ENCODE peak calls at places on chromosomes 6 and 20, in nine cellular contexts. One of them, this sample, is unnamed. For H4K20me1, the result is how much of the 10 kb centered on the place peaks cover.

GRCh38 chr6:161162722-161163121 is 111.1 kb downstream of the AGPAT4 start:
- DNase-seq in K562: no peak
- DNase-seq in IMR-90: no peak
- DNase-seq in astrocyte: no peak
- DNase-seq in SK-N-SH: no peak
- DNase-seq in Karpas-422: no peak
- DNase-seq in HepG2: no peak
- DNase-seq in endothelial cell of umbilical vein: no peak
- DNase-seq in H9: no peak
- DNase-seq in this sample: no peak

GRCh38 chr6:143973097-143973979 is 34.7 kb downstream of the PLAGL1 start:
- DNase-seq in IMR-90: no peak
- DNase-seq in astrocyte: no peak
- DNase-seq in SK-N-SH: no peak
- DNase-seq in Karpas-422: no peak
- DNase-seq in endothelial cell of umbilical vein: no peak
- DNase-seq in HepG2: peak
- DNase-seq in H9: peak
- DNase-seq in K562: no peak
- DNase-seq in this sample: no peak

GRCh38 chr20:45359406-45360148 is 3.4 kb upstream of the SYS1 start:
- DNase-seq in Karpas-422: no peak
- DNase-seq in H9: no peak
- DNase-seq in IMR-90: no peak
- DNase-seq in HepG2: peak
- DNase-seq in astrocyte: peak
- DNase-seq in K562: no peak
- DNase-seq in SK-N-SH: no peak
- DNase-seq in endothelial cell of umbilical vein: peak
- DNase-seq in this sample: peak

GRCh38 chr20:50151034-50151743 is 2.3 kb downstream of the PEDS1 start:
- DNase-seq in HepG2: no peak
- DNase-seq in K562: no peak
- DNase-seq in H9: no peak
- DNase-seq in IMR-90: no peak
- DNase-seq in Karpas-422: no peak
- DNase-seq in endothelial cell of umbilical vein: no peak
- DNase-seq in astrocyte: no peak
- DNase-seq in SK-N-SH: no peak
- DNase-seq in this sample: peak

GRCh38 chr6:14053776-14054175 is 63.8 kb upstream of the CD83 start:
- DNase-seq in astrocyte: no peak
- DNase-seq in SK-N-SH: no peak
- DNase-seq in H9: no peak
- DNase-seq in Karpas-422: no peak
- DNase-seq in IMR-90: peak
- DNase-seq in endothelial cell of umbilical vein: no peak
- DNase-seq in K562: no peak
- DNase-seq in HepG2: no peak
- DNase-seq in this sample: peak

GRCh38 chr6:23016701-23017100 is 447.3 kb downstream of the HDGFL1 start:
- DNase-seq in K562: no peak
- DNase-seq in astrocyte: no peak
- DNase-seq in IMR-90: no peak
- DNase-seq in endothelial cell of umbilical vein: peak
- DNase-seq in Karpas-422: no peak
- DNase-seq in SK-N-SH: no peak
- DNase-seq in H9: no peak
- DNase-seq in HepG2: no peak
- DNase-seq in this sample: no peak

GRCh38 chr6:21188505-21189223 is 404.9 kb upstream of the SOX4 start:
- DNase-seq in HepG2: peak
- DNase-seq in astrocyte: no peak
- DNase-seq in H9: no peak
- DNase-seq in endothelial cell of umbilical vein: peak
- DNase-seq in Karpas-422: no peak
- DNase-seq in SK-N-SH: no peak
- DNase-seq in IMR-90: no peak
- DNase-seq in K562: no peak
- DNase-seq in this sample: peak

GRCh38 chr6:29531668-29532067 is 27.9 kb downstream of the UBD start:
- DNase-seq in endothelial cell of umbilical vein: no peak
- DNase-seq in Karpas-422: no peak
- DNase-seq in astrocyte: no peak
- DNase-seq in SK-N-SH: no peak
- DNase-seq in K562: no peak
- DNase-seq in IMR-90: no peak
- DNase-seq in HepG2: no peak
- DNase-seq in H9: no peak
- DNase-seq in this sample: peak

DNA sequence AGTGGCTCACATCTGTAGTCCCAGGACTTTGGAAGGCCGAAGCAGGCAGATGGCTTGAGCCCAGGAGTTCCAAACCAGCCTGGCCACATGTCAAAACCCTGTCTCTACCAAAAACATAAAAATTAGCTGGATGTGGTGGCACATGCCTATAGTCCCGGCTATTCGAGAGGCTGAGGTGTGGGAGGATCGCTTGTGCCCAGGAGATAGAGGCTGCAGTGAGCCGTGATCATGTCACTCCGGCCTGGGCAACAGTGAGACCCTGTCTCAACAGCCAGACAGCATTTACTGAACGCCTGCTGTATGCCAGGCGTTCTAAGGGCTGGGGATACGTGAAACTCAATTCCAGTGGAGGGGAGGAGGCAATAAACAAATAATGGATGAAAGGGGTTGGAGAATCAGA is 69.9 kb downstream of the ATP9A start:
- DNase-seq in HepG2: no peak
- DNase-seq in K562: no peak
- DNase-seq in Karpas-422: no peak
- DNase-seq in SK-N-SH: no peak
- DNase-seq in IMR-90: no peak
- DNase-seq in astrocyte: no peak
- DNase-seq in H9: no peak
- DNase-seq in endothelial cell of umbilical vein: no peak
- DNase-seq in this sample: no peak
- H3K4me2 ChIP-seq in HepG2: no peak
- H3K4me2 ChIP-seq in K562: no peak
- H3K4me2 ChIP-seq in Karpas-422: no peak
- H3K4me2 ChIP-seq in SK-N-SH: no peak
- H3K4me2 ChIP-seq in IMR-90: no peak
- H3K4me2 ChIP-seq in astrocyte: no peak
- H3K4me2 ChIP-seq in H9: no peak
- H3K4me2 ChIP-seq in endothelial cell of umbilical vein: no peak
- H3K4me2 ChIP-seq in this sample: no peak

GRCh38 chr6:137870744-137871247 is 3.7 kb downstream of the TNFAIP3 start:
- DNase-seq in Karpas-422: no peak
- DNase-seq in SK-N-SH: no peak
- DNase-seq in endothelial cell of umbilical vein: no peak
- DNase-seq in HepG2: peak
- DNase-seq in IMR-90: peak
- DNase-seq in K562: no peak
- DNase-seq in H9: no peak
- DNase-seq in astrocyte: no peak
- DNase-seq in this sample: peak
- H3K9ac ChIP-seq in Karpas-422: no peak
- H3K9ac ChIP-seq in SK-N-SH: no peak
- H3K9ac ChIP-seq in endothelial cell of umbilical vein: no peak
- H3K9ac ChIP-seq in HepG2: peak
- H3K9ac ChIP-seq in IMR-90: peak
- H3K9ac ChIP-seq in K562: peak
- H3K9ac ChIP-seq in H9: no peak
- H3K9ac ChIP-seq in astrocyte: peak
- H3K9ac ChIP-seq in this sample: peak

GRCh38 chr6:15327271-15327670 is 81.4 kb downstream of the JARID2 start:
- DNase-seq in K562: peak
- DNase-seq in SK-N-SH: peak
- DNase-seq in H9: no peak
- DNase-seq in endothelial cell of umbilical vein: no peak
- DNase-seq in astrocyte: no peak
- DNase-seq in Karpas-422: peak
- DNase-seq in HepG2: no peak
- DNase-seq in IMR-90: no peak
- DNase-seq in this sample: no peak
- H4K20me1 ChIP-seq in K562: under half
- H4K20me1 ChIP-seq in SK-N-SH: under half
- H4K20me1 ChIP-seq in H9: under half
- H4K20me1 ChIP-seq in endothelial cell of umbilical vein: under half
- H4K20me1 ChIP-seq in astrocyte: half or more
- H4K20me1 ChIP-seq in Karpas-422: half or more
- H4K20me1 ChIP-seq in HepG2: under half
- H4K20me1 ChIP-seq in IMR-90: half or more
- H4K20me1 ChIP-seq in this sample: under half

GRCh38 chr6:118708055-118708454 is 56.7 kb upstream of the CEP85L start:
- DNase-seq in astrocyte: peak
- DNase-seq in IMR-90: peak
- DNase-seq in SK-N-SH: no peak
- DNase-seq in H9: no peak
- DNase-seq in Karpas-422: no peak
- DNase-seq in HepG2: no peak
- DNase-seq in K562: no peak
- DNase-seq in endothelial cell of umbilical vein: peak
- DNase-seq in this sample: no peak
- H3K4me2 ChIP-seq in astrocyte: peak
- H3K4me2 ChIP-seq in IMR-90: peak
- H3K4me2 ChIP-seq in SK-N-SH: peak
- H3K4me2 ChIP-seq in H9: no peak
- H3K4me2 ChIP-seq in Karpas-422: peak
- H3K4me2 ChIP-seq in HepG2: no peak
- H3K4me2 ChIP-seq in K562: peak
- H3K4me2 ChIP-seq in endothelial cell of umbilical vein: peak
- H3K4me2 ChIP-seq in this sample: peak

DNA sequence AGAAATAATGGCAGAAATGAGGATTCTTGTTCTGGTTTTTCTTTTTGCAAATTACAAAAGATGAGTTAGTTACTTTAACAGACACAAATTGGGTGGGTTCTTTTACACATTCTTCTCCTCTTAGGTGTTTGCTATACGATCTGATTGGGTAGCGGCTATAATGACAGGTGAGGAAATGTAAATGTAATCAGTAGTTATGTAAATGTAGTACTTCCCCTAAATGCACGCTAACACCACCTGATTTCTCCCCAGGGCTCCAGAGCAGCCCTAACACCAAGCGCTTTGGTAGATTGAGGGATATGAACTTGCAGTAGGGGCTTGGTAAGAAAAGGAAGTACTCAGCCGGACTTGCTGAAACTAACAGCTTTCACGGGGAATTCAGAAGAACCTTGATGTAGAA is 499.4 kb upstream of the NOX3 start:
- DNase-seq in astrocyte: no peak
- DNase-seq in Karpas-422: no peak
- DNase-seq in IMR-90: no peak
- DNase-seq in K562: no peak
- DNase-seq in HepG2: no peak
- DNase-seq in H9: peak
- DNase-seq in endothelial cell of umbilical vein: no peak
- DNase-seq in SK-N-SH: no peak
- DNase-seq in this sample: no peak
- H3K9ac ChIP-seq in astrocyte: no peak
- H3K9ac ChIP-seq in Karpas-422: no peak
- H3K9ac ChIP-seq in IMR-90: no peak
- H3K9ac ChIP-seq in K562: no peak
- H3K9ac ChIP-seq in HepG2: no peak
- H3K9ac ChIP-seq in H9: no peak
- H3K9ac ChIP-seq in endothelial cell of umbilical vein: no peak
- H3K9ac ChIP-seq in SK-N-SH: no peak
- H3K9ac ChIP-seq in this sample: no peak

GRCh38 chr6:25005010-25005409 is 69.2 kb upstream of the RIPOR2 start:
- DNase-seq in astrocyte: no peak
- DNase-seq in endothelial cell of umbilical vein: no peak
- DNase-seq in IMR-90: no peak
- DNase-seq in Karpas-422: no peak
- DNase-seq in HepG2: no peak
- DNase-seq in K562: no peak
- DNase-seq in SK-N-SH: no peak
- DNase-seq in H9: no peak
- DNase-seq in this sample: no peak

GRCh38 chr6:25006075-25006474 is 70.3 kb upstream of the RIPOR2 start:
- DNase-seq in endothelial cell of umbilical vein: no peak
- DNase-seq in astrocyte: no peak
- DNase-seq in K562: no peak
- DNase-seq in HepG2: no peak
- DNase-seq in SK-N-SH: no peak
- DNase-seq in Karpas-422: no peak
- DNase-seq in IMR-90: no peak
- DNase-seq in H9: no peak
- DNase-seq in this sample: no peak

GRCh38 chr6:25008707-25009106 is 72.9 kb upstream of the RIPOR2 start:
- DNase-seq in astrocyte: no peak
- DNase-seq in endothelial cell of umbilical vein: no peak
- DNase-seq in H9: no peak
- DNase-seq in K562: no peak
- DNase-seq in SK-N-SH: no peak
- DNase-seq in Karpas-422: no peak
- DNase-seq in IMR-90: no peak
- DNase-seq in HepG2: no peak
- DNase-seq in this sample: no peak

GRCh38 chr6:25007269-25007699 is 71.5 kb upstream of the RIPOR2 start:
- DNase-seq in endothelial cell of umbilical vein: no peak
- DNase-seq in SK-N-SH: no peak
- DNase-seq in H9: no peak
- DNase-seq in HepG2: no peak
- DNase-seq in astrocyte: no peak
- DNase-seq in K562: no peak
- DNase-seq in Karpas-422: peak
- DNase-seq in IMR-90: no peak
- DNase-seq in this sample: no peak

GRCh38 chr6:25006565-25007001 is 70.8 kb upstream of the RIPOR2 start:
- DNase-seq in IMR-90: no peak
- DNase-seq in H9: no peak
- DNase-seq in SK-N-SH: no peak
- DNase-seq in endothelial cell of umbilical vein: peak
- DNase-seq in K562: no peak
- DNase-seq in Karpas-422: peak
- DNase-seq in HepG2: no peak
- DNase-seq in astrocyte: no peak
- DNase-seq in this sample: peak
- H4K20me1 ChIP-seq in IMR-90: under half
- H4K20me1 ChIP-seq in H9: under half
- H4K20me1 ChIP-seq in SK-N-SH: under half
- H4K20me1 ChIP-seq in endothelial cell of umbilical vein: under half
- H4K20me1 ChIP-seq in K562: under half
- H4K20me1 ChIP-seq in Karpas-422: under half
- H4K20me1 ChIP-seq in HepG2: under half
- H4K20me1 ChIP-seq in astrocyte: under half
- H4K20me1 ChIP-seq in this sample: under half